ENCODE peak calls at places on chromosomes 12 and 14, in six cellular contexts. One of them, this sample, is unnamed. For H3K4me1, the result is how much of the 10 kb centered on the place peaks cover.

GRCh38 chr14:60965402-60965801 is 15.5 kb downstream of the TRMT5 start:
- DNase-seq in psoas muscle: no peak
- DNase-seq in fibroblast of lung: peak
- DNase-seq in gastrocnemius medialis: no peak
- DNase-seq in heart right ventricle: no peak
- DNase-seq in uterus: no peak
- DNase-seq in this sample: no peak

GRCh38 chr14:53149656-53150319 is 3.3 kb downstream of the DDHD1 start:
- DNase-seq in uterus: no peak
- DNase-seq in fibroblast of lung: no peak
- DNase-seq in gastrocnemius medialis: no peak
- DNase-seq in heart right ventricle: no peak
- DNase-seq in psoas muscle: no peak
- DNase-seq in this sample: no peak

GRCh38 chr14:63499701-63500250 is 43.4 kb downstream of the PPP2R5E start:
- DNase-seq in gastrocnemius medialis: peak
- DNase-seq in psoas muscle: no peak
- DNase-seq in uterus: no peak
- DNase-seq in heart right ventricle: no peak
- DNase-seq in fibroblast of lung: peak
- DNase-seq in this sample: no peak

GRCh38 chr12:104680506-104680905 is 223.8 kb downstream of the CHST11 start:
- DNase-seq in gastrocnemius medialis: no peak
- DNase-seq in uterus: no peak
- DNase-seq in psoas muscle: no peak
- DNase-seq in heart right ventricle: no peak
- DNase-seq in fibroblast of lung: no peak
- DNase-seq in this sample: no peak

GRCh38 chr12:49111206-49111605 is 559 bp upstream of the LMBR1L start:
- DNase-seq in gastrocnemius medialis: no peak
- DNase-seq in uterus: no peak
- DNase-seq in heart right ventricle: no peak
- DNase-seq in psoas muscle: no peak
- DNase-seq in fibroblast of lung: no peak
- DNase-seq in this sample: no peak

GRCh38 chr14:54253195-54253947 is 143.4 kb upstream of the CDKN3 start:
- DNase-seq in gastrocnemius medialis: no peak
- DNase-seq in fibroblast of lung: peak
- DNase-seq in heart right ventricle: no peak
- DNase-seq in uterus: no peak
- DNase-seq in psoas muscle: no peak
- DNase-seq in this sample: no peak

GRCh38 chr14:24889843-24890242 is 160.1 kb downstream of the STXBP6 start:
- DNase-seq in fibroblast of lung: no peak
- DNase-seq in psoas muscle: no peak
- DNase-seq in heart right ventricle: no peak
- DNase-seq in uterus: no peak
- DNase-seq in gastrocnemius medialis: no peak
- DNase-seq in this sample: no peak

GRCh38 chr12:106975098-106975497 is 11.8 kb downstream of the MTERF2 start:
- DNase-seq in psoas muscle: no peak
- DNase-seq in heart right ventricle: no peak
- DNase-seq in gastrocnemius medialis: no peak
- DNase-seq in fibroblast of lung: no peak
- DNase-seq in uterus: no peak
- DNase-seq in this sample: no peak

GRCh38 chr14:94886931-94887330 is 117.0 kb upstream of the GSC start:
- DNase-seq in uterus: no peak
- DNase-seq in gastrocnemius medialis: no peak
- DNase-seq in psoas muscle: no peak
- DNase-seq in heart right ventricle: no peak
- DNase-seq in fibroblast of lung: no peak
- DNase-seq in this sample: no peak

GRCh38 chr12:120235369-120236123 is 30.0 kb downstream of the PXN start:
- DNase-seq in uterus: no peak
- DNase-seq in fibroblast of lung: no peak
- DNase-seq in heart right ventricle: peak
- DNase-seq in gastrocnemius medialis: no peak
- DNase-seq in psoas muscle: no peak
- DNase-seq in this sample: no peak

GRCh38 chr12:119169150-119169549 is 9.6 kb upstream of the HSPB8 start:
- DNase-seq in heart right ventricle: no peak
- DNase-seq in psoas muscle: no peak
- DNase-seq in uterus: no peak
- DNase-seq in gastrocnemius medialis: no peak
- DNase-seq in fibroblast of lung: no peak
- DNase-seq in this sample: no peak

GRCh38 chr12:117125769-117126168 is 26.6 kb upstream of the TESC start:
- DNase-seq in heart right ventricle: no peak
- DNase-seq in uterus: no peak
- DNase-seq in fibroblast of lung: no peak
- DNase-seq in gastrocnemius medialis: no peak
- DNase-seq in psoas muscle: no peak
- DNase-seq in this sample: no peak

GRCh38 chr12:111274820-111275219 is 94.1 kb downstream of the PHETA1 start:
- DNase-seq in heart right ventricle: no peak
- DNase-seq in fibroblast of lung: no peak
- DNase-seq in uterus: no peak
- DNase-seq in gastrocnemius medialis: no peak
- DNase-seq in psoas muscle: no peak
- DNase-seq in this sample: no peak

GRCh38 chr12:100986595-100987547 is 192.3 kb downstream of the ANO4 start:
- DNase-seq in fibroblast of lung: peak
- DNase-seq in gastrocnemius medialis: no peak
- DNase-seq in heart right ventricle: no peak
- DNase-seq in psoas muscle: no peak
- DNase-seq in uterus: no peak
- DNase-seq in this sample: no peak

GRCh38 chr12:42976620-42977019 is 387.1 kb upstream of the PRICKLE1 start:
- DNase-seq in heart right ventricle: no peak
- DNase-seq in psoas muscle: no peak
- DNase-seq in gastrocnemius medialis: no peak
- DNase-seq in fibroblast of lung: no peak
- DNase-seq in uterus: no peak
- DNase-seq in this sample: no peak

GRCh38 chr12:57727758-57728395 is 10.7 kb downstream of the AGAP2 start:
- DNase-seq in fibroblast of lung: no peak
- DNase-seq in gastrocnemius medialis: no peak
- DNase-seq in uterus: no peak
- DNase-seq in psoas muscle: no peak
- DNase-seq in heart right ventricle: no peak
- DNase-seq in this sample: no peak

GRCh38 chr12:111467862-111468245 is 62.1 kb downstream of the SH2B3 start:
- DNase-seq in heart right ventricle: no peak
- DNase-seq in uterus: no peak
- DNase-seq in fibroblast of lung: peak
- DNase-seq in gastrocnemius medialis: no peak
- DNase-seq in psoas muscle: no peak
- DNase-seq in this sample: no peak

GRCh38 chr12:132218519-132218860 is 74.2 kb downstream of the NOC4L start:
- DNase-seq in psoas muscle: no peak
- DNase-seq in uterus: no peak
- DNase-seq in fibroblast of lung: no peak
- DNase-seq in heart right ventricle: no peak
- DNase-seq in gastrocnemius medialis: no peak
- DNase-seq in this sample: no peak
- TF ChIP-seq CTCF in psoas muscle: no peak
- TF ChIP-seq CTCF in uterus: no peak
- TF ChIP-seq CTCF in fibroblast of lung: no peak
- TF ChIP-seq CTCF in heart right ventricle: no peak
- TF ChIP-seq CTCF in gastrocnemius medialis: no peak
- TF ChIP-seq CTCF in this sample: no peak

DNA sequence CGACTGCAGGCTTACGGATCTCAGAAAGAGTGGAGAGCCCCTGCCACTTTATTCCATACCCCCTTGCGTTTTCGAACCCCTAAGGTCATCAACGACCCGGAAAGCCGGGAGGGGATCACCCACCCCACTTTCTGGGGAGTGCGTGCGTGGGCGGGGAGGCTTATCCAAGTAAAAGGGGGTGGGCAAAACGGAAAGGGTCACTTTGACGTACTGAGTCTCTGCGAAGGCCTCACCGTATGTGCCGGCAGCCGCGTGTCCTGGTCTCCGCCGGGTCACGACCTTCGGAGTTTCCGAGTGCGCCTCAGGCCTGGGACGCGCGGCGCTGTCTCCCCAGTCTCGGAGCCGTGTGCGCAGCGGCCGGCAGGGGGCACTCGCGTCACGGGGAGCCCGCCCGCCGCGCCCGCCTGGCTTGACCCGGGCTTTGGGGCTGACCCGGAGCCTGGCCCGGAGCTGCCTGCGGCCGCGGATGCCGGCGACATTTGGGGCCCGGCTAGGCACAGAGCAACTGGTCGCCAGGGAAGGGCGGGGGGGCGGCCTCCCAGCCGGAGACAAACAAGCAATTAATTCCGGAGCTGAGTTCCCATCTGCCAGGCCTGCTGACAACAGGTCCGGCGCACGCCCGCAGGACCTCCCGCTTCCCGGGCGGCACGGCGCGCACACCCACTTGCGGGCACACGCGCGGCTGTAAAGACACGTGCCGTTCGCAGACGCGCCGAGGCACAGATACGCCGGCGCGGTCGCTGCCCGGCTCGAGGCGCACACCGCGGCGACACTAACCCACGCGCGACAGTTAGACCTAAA is 890 bp upstream of the KIF26A start:
- DNase-seq in heart right ventricle: peak
- DNase-seq in gastrocnemius medialis: no peak
- DNase-seq in fibroblast of lung: peak
- DNase-seq in psoas muscle: peak
- DNase-seq in uterus: peak
- DNase-seq in this sample: no peak
- H3K4me3 ChIP-seq in heart right ventricle: peak
- H3K4me3 ChIP-seq in gastrocnemius medialis: peak
- H3K4me3 ChIP-seq in fibroblast of lung: no peak
- H3K4me3 ChIP-seq in psoas muscle: peak
- H3K4me3 ChIP-seq in uterus: peak
- H3K4me3 ChIP-seq in this sample: peak

GRCh38 chr12:11731455-11731854 is 82.0 kb downstream of the ETV6 start:
- DNase-seq in psoas muscle: no peak
- DNase-seq in gastrocnemius medialis: no peak
- DNase-seq in heart right ventricle: no peak
- DNase-seq in uterus: no peak
- DNase-seq in fibroblast of lung: no peak
- DNase-seq in this sample: no peak

GRCh38 chr12:11729439-11730150 is 80.1 kb downstream of the ETV6 start:
- DNase-seq in gastrocnemius medialis: no peak
- DNase-seq in psoas muscle: no peak
- DNase-seq in fibroblast of lung: no peak
- DNase-seq in uterus: no peak
- DNase-seq in heart right ventricle: no peak
- DNase-seq in this sample: no peak

GRCh38 chr12:11731042-11731357 is 81.5 kb downstream of the ETV6 start:
- DNase-seq in psoas muscle: no peak
- DNase-seq in uterus: no peak
- DNase-seq in gastrocnemius medialis: no peak
- DNase-seq in fibroblast of lung: no peak
- DNase-seq in heart right ventricle: no peak
- DNase-seq in this sample: no peak

GRCh38 chr12:11729008-11729407 is 79.5 kb downstream of the ETV6 start:
- DNase-seq in psoas muscle: no peak
- DNase-seq in heart right ventricle: no peak
- DNase-seq in uterus: no peak
- DNase-seq in gastrocnemius medialis: no peak
- DNase-seq in fibroblast of lung: no peak
- DNase-seq in this sample: no peak

GRCh38 chr12:11730299-11731041 is 81.0 kb downstream of the ETV6 start:
- DNase-seq in uterus: no peak
- DNase-seq in psoas muscle: no peak
- DNase-seq in heart right ventricle: no peak
- DNase-seq in fibroblast of lung: no peak
- DNase-seq in gastrocnemius medialis: no peak
- DNase-seq in this sample: no peak
- H3K4me1 ChIP-seq in uterus: under half
- H3K4me1 ChIP-seq in psoas muscle: under half
- H3K4me1 ChIP-seq in heart right ventricle: under half
- H3K4me1 ChIP-seq in fibroblast of lung: under half
- H3K4me1 ChIP-seq in gastrocnemius medialis: under half
- H3K4me1 ChIP-seq in this sample: under half

DNA sequence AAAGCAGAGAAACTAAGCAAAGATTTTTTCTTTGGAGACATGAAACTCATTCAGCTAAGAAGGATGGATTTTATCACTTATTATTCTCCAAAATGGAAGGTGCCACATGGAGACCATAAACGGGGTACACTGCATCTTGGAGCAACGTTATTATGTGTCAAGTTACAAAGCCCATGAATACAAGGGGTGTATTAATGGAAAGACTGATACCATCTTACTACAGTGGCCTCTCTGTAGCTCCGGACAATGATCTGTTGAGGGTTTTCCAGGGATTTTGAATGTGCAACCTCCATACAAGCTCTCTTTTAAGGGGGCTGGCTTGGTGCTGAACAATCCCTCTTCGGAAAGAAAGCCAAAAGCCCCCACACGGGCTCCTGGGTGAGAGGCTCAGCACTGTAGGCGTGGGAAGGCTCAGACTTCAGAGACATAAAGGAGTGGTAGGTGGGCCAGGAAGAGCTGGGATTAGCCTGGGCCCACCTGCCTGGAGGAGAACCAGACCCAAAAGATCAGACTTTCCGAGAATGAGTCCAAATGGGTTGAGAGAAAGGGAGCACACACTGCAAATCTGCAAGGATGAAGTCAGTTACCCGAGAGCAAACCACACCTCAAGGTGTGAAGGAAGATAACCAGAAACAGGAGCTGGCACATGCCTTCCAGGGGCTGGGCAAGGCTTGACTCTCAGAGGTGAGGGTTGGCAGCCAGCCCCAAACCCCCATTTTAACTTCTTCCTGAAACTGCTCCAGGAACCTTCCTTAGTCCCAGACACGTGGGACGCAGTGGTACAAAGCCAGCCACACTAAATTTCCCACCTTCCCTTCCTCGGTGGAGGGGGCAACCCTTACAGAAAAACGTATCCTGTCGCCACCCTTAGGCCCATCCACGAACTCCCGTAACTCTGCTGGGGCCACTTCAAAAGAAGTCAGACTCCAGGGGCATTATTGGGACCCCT is 1.5 kb downstream of the VPS37B start:
- DNase-seq in gastrocnemius medialis: no peak
- DNase-seq in psoas muscle: no peak
- DNase-seq in fibroblast of lung: no peak
- DNase-seq in uterus: peak
- DNase-seq in heart right ventricle: no peak
- DNase-seq in this sample: no peak
- TF ChIP-seq CTCF in gastrocnemius medialis: no peak
- TF ChIP-seq CTCF in psoas muscle: no peak
- TF ChIP-seq CTCF in fibroblast of lung: no peak
- TF ChIP-seq CTCF in uterus: no peak
- TF ChIP-seq CTCF in heart right ventricle: no peak
- TF ChIP-seq CTCF in this sample: no peak

This sample was measured in right atrium auricular region.